ENCODE peak calls at places on chromosomes 11 and 22, in ten cellular contexts. K is RWPE1, T is brain microvascular endothelial cell, W is epithelial cell of esophagus, H is Peyer's patch, X is endothelial cell of umbilical vein, G is pancreas, U is tibial artery, A is Calu3, O is coronary artery. Q is an unnamed sample.
A peak's percentile ranks its signal among the peaks of the same experiment; 100 is the strongest.

GRCh38 chr11:34356918-34357645 is 728 bp downstream of the ABTB2 start:
- DNase-seq in K (peak; percentile 34), A (peak; percentile 51), W (peak; percentile 66), O (peak; percentile 83), H (peak; percentile 75), G (peak; percentile 90), U (peak; percentile 81), T (peak; percentile 44), X (peak; percentile 52), Q (no peak)

GRCh38 chr11:2481253-2481652 is 36.4 kb downstream of the KCNQ1 start:
- DNase-seq in X (no peak), W (peak; percentile 25), G (no peak), A (no peak), T (no peak), O (no peak), H (no peak), U (no peak), K (no peak), Q (peak; percentile 79)

GRCh38 chr22:29988719-29989118 is 91.5 kb upstream of the HORMAD2 start:
- DNase-seq in T (no peak), O (no peak), W (no peak), X (no peak), A (no peak), G (no peak), H (no peak), U (no peak), K (no peak), Q (no peak)

GRCh38 chr11:12897867-12898266 is 111.2 kb upstream of the RASSF10 start:
- DNase-seq in W (peak; percentile 9), T (no peak), A (no peak), U (no peak), K (no peak), X (no peak), O (no peak), G (no peak), H (peak; percentile 49), Q (no peak)

GRCh38 chr11:118921929-118922744 is 3.6 kb downstream of the BCL9L start:
- DNase-seq in T (no peak), A (peak; percentile 69), G (peak; percentile 96), O (peak; percentile 95), H (peak; percentile 84), K (peak; percentile 71), U (peak; percentile 97), X (peak; percentile 40), W (peak; percentile 79), Q (no peak)

GRCh38 chr11:68146704-68147474 is 25.7 kb upstream of the CHKA start:
- DNase-seq in W (peak; percentile 37), O (no peak), X (peak; percentile 52), H (peak; percentile 82), K (peak; percentile 26), G (peak; percentile 94), T (peak; percentile 28), U (no peak), A (peak; percentile 85), Q (no peak)

GRCh38 chr22:31089101-31090100 is 8.3 kb downstream of the SMTN start:
- DNase-seq in H (peak; percentile 84), A (peak; percentile 52), K (no peak), X (peak; percentile 34), G (peak; percentile 68), U (peak; percentile 81), T (no peak), W (no peak), O (peak; percentile 77), Q (peak; percentile 80)

GRCh38 chr11:35116762-35117588 is 22.0 kb upstream of the CD44 start:
- DNase-seq in U (no peak), H (no peak), T (no peak), O (no peak), G (peak; percentile 90), K (no peak), W (no peak), A (no peak), X (no peak), Q (no peak)

GRCh38 chr22:44918925-44919392 is 90.8 kb downstream of the PHF21B start:
- DNase-seq in W (no peak), X (no peak), G (no peak), H (peak; percentile 38), U (peak; percentile 27), T (no peak), K (no peak), O (peak; percentile 61), A (no peak), Q (no peak)

GRCh38 chr11:33636104-33636503 is 64.5 kb downstream of the C11orf91 start:
- DNase-seq in A (no peak), U (no peak), H (no peak), T (peak; percentile 31), X (no peak), O (no peak), W (peak; percentile 94), G (no peak), K (no peak), Q (peak; percentile 28)

GRCh38 chr11:14620027-14620511 is 23.5 kb upstream of the PDE3B start:
- DNase-seq in A (no peak), O (no peak), H (peak; percentile 59), X (no peak), K (no peak), G (no peak), W (no peak), U (no peak), T (no peak), Q (no peak)

GRCh38 chr11:533586-534196 is 1.7 kb downstream of the HRAS start:
- DNase-seq in A (no peak), G (peak; percentile 78), H (peak; percentile 47), K (no peak), X (no peak), U (no peak), W (no peak), O (no peak), T (no peak), Q (no peak)

GRCh38 chr11:1935156-1936071 is 11.7 kb upstream of the MRPL23 start:
- DNase-seq in T (no peak), U (no peak), G (peak; percentile 68), W (no peak), X (no peak), A (no peak), K (no peak), H (no peak), O (no peak), Q (no peak)

GRCh38 chr11:76141901-76142300 is 64.4 kb downstream of the WNT11 start:
- DNase-seq in H (no peak), K (no peak), A (no peak), W (no peak), X (no peak), O (no peak), T (no peak), U (no peak), G (no peak), Q (no peak)

GRCh38 chr22:40422558-40423245 is 52.3 kb downstream of the SGSM3 start:
- DNase-seq in O (no peak), U (no peak), W (no peak), H (no peak), G (no peak), T (no peak), K (no peak), X (no peak), A (no peak), Q (no peak)
- TF ChIP-seq CTCF in O (no peak), U (no peak), W (no peak), H (no peak), G (no peak), T (no peak), K (no peak), X (no peak), A (no peak), Q (no peak)

DNA sequence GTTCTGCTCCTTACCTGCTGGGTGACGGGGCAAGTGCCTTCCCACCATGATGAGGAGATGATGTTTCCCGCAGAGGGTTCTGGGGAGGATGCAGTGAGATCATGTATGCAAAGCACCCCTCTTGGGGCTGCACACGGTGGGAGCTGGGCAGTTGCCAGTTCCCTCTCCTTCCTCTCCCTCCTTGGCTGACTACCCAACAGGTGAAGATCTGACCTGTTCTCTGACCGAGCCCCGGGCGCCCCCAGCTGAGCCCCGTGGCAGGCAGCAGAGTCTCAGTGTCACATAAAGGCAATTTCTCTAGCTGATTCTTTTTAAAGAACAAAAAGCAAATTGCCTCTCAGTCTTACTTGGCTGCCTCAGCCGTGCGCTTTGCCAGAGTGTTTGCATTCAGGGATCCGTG is 85.7 kb downstream of the GRIK4 start:
- DNase-seq in T (no peak), K (no peak), U (no peak), A (no peak), W (no peak), X (no peak), H (no peak), O (no peak), G (no peak), Q (no peak)
- TF ChIP-seq CTCF in T (no peak), K (no peak), U (no peak), A (no peak), W (no peak), X (no peak), H (no peak), O (no peak), G (no peak), Q (no peak)

GRCh38 chr11:26286472-26287066 is 45.4 kb upstream of the ANO3 start:
- DNase-seq in A (peak; percentile 27), W (peak; percentile 27), K (peak; percentile 8), T (peak; percentile 53), O (no peak), G (no peak), X (peak; percentile 37), U (no peak), H (no peak), Q (no peak)
- TF ChIP-seq CTCF in A (peak; percentile 45), W (peak; percentile 52), K (peak; percentile 53), T (peak; percentile 75), O (no peak), G (no peak), X (peak; percentile 21), U (no peak), H (no peak), Q (no peak)

GRCh38 chr11:43934359-43935130 is 7.9 kb upstream of the C11orf96 start:
- DNase-seq in O (peak; percentile 62), G (no peak), A (no peak), K (no peak), U (no peak), W (no peak), X (no peak), H (peak; percentile 36), T (no peak), Q (no peak)

GRCh38 chr11:43930868-43931716 is 11.3 kb upstream of the C11orf96 start:
- DNase-seq in X (peak; percentile 58), G (no peak), T (no peak), H (no peak), U (no peak), A (no peak), K (no peak), O (peak; percentile 56), W (no peak), Q (no peak)

GRCh38 chr11:43933226-43933607 is 9.2 kb upstream of the C11orf96 start:
- DNase-seq in O (no peak), W (no peak), T (no peak), X (no peak), H (no peak), A (no peak), K (no peak), U (no peak), G (no peak), Q (no peak)

GRCh38 chr11:43933608-43934358 is 8.7 kb upstream of the C11orf96 start:
- DNase-seq in O (no peak), A (no peak), H (no peak), K (no peak), T (peak; percentile 52), X (no peak), G (no peak), U (peak; percentile 73), W (no peak), Q (no peak)

DNA sequence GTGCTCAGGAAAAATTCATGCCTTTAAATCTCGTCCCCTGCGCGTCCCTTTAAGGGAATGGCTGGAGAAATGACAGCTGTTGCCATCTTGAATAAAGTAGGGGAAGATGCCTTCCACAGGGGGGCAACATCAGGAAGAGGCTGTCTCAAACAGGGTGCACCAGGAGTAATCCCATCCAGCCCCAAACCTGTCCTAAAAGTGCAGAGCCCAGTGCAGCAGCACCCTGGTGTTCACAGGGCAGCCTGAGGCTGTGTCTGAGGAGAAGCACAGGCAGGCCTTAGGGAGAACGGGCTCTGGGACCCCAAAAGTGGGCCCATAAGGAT is 10.8 kb upstream of the C11orf96 start:
- DNase-seq in A (no peak), U (no peak), H (no peak), W (no peak), O (peak; percentile 62), K (no peak), T (no peak), X (no peak), G (no peak), Q (no peak)
- TF ChIP-seq CTCF in A (no peak), U (peak; percentile 27), H (no peak), W (no peak), O (no peak), K (no peak), T (no peak), X (no peak), G (no peak), Q (no peak)